ENCODE peak calls at places on chromosome 1, in seven cellular contexts. One of them, this sample, is unnamed.

GRCh38 chr1:47262787-47263413 is 30.9 kb upstream of the TAL1 start:
- DNase-seq in HS-5: no peak
- DNase-seq in PC-3: peak
- DNase-seq in epithelial cell of proximal tubule: no peak
- DNase-seq in fibroblast of mammary gland: peak
- DNase-seq in hepatocyte: peak
- DNase-seq in stromal cell of bone marrow: peak
- DNase-seq in this sample: peak

GRCh38 chr1:205570796-205571537 is 60.8 kb downstream of the ELK4 start:
- DNase-seq in PC-3: peak
- DNase-seq in HS-5: no peak
- DNase-seq in fibroblast of mammary gland: peak
- DNase-seq in hepatocyte: no peak
- DNase-seq in stromal cell of bone marrow: no peak
- DNase-seq in epithelial cell of proximal tubule: no peak
- DNase-seq in this sample: no peak

GRCh38 chr1:172671591-172671990 is 12.7 kb downstream of the FASLG start:
- DNase-seq in fibroblast of mammary gland: no peak
- DNase-seq in hepatocyte: peak
- DNase-seq in stromal cell of bone marrow: no peak
- DNase-seq in HS-5: no peak
- DNase-seq in epithelial cell of proximal tubule: peak
- DNase-seq in PC-3: peak
- DNase-seq in this sample: peak

GRCh38 chr1:26046313-26047031 is 554 bp upstream of the SLC30A2 start:
- DNase-seq in stromal cell of bone marrow: no peak
- DNase-seq in PC-3: no peak
- DNase-seq in HS-5: no peak
- DNase-seq in epithelial cell of proximal tubule: no peak
- DNase-seq in fibroblast of mammary gland: no peak
- DNase-seq in hepatocyte: no peak
- DNase-seq in this sample: no peak

GRCh38 chr1:111989531-111990025 is at the start of gene KCND3:
- DNase-seq in hepatocyte: peak
- DNase-seq in HS-5: no peak
- DNase-seq in epithelial cell of proximal tubule: no peak
- DNase-seq in stromal cell of bone marrow: peak
- DNase-seq in fibroblast of mammary gland: peak
- DNase-seq in PC-3: no peak
- DNase-seq in this sample: no peak

GRCh38 chr1:9593492-9594465 is 5.1 kb downstream of the TMEM201 start:
- DNase-seq in stromal cell of bone marrow: peak
- DNase-seq in fibroblast of mammary gland: peak
- DNase-seq in PC-3: peak
- DNase-seq in HS-5: no peak
- DNase-seq in hepatocyte: peak
- DNase-seq in epithelial cell of proximal tubule: no peak
- DNase-seq in this sample: peak

GRCh38 chr1:150552692-150553278 is 3.6 kb downstream of the ADAMTSL4 start:
- DNase-seq in PC-3: no peak
- DNase-seq in fibroblast of mammary gland: no peak
- DNase-seq in HS-5: no peak
- DNase-seq in stromal cell of bone marrow: no peak
- DNase-seq in epithelial cell of proximal tubule: no peak
- DNase-seq in hepatocyte: no peak
- DNase-seq in this sample: no peak

GRCh38 chr1:200558866-200559459 is 61.6 kb downstream of the KIF14 start:
- DNase-seq in PC-3: peak
- DNase-seq in hepatocyte: peak
- DNase-seq in epithelial cell of proximal tubule: peak
- DNase-seq in fibroblast of mammary gland: peak
- DNase-seq in stromal cell of bone marrow: peak
- DNase-seq in HS-5: peak
- DNase-seq in this sample: peak

GRCh38 chr1:178953538-178954207 is 72.0 kb upstream of the FAM20B start:
- DNase-seq in stromal cell of bone marrow: no peak
- DNase-seq in epithelial cell of proximal tubule: no peak
- DNase-seq in fibroblast of mammary gland: no peak
- DNase-seq in PC-3: no peak
- DNase-seq in HS-5: no peak
- DNase-seq in hepatocyte: no peak
- DNase-seq in this sample: no peak

GRCh38 chr1:91751281-91751680 is 134.7 kb downstream of the TGFBR3 start:
- DNase-seq in hepatocyte: peak
- DNase-seq in fibroblast of mammary gland: peak
- DNase-seq in HS-5: no peak
- DNase-seq in epithelial cell of proximal tubule: no peak
- DNase-seq in stromal cell of bone marrow: peak
- DNase-seq in PC-3: no peak
- DNase-seq in this sample: no peak

GRCh38 chr1:243473281-243474210 is 217.7 kb downstream of the SDCCAG8 start:
- DNase-seq in fibroblast of mammary gland: peak
- DNase-seq in hepatocyte: no peak
- DNase-seq in PC-3: no peak
- DNase-seq in stromal cell of bone marrow: no peak
- DNase-seq in HS-5: no peak
- DNase-seq in epithelial cell of proximal tubule: no peak
- DNase-seq in this sample: no peak

GRCh38 chr1:22582670-22583635 is 19.7 kb downstream of the EPHA8 start:
- DNase-seq in PC-3: no peak
- DNase-seq in stromal cell of bone marrow: no peak
- DNase-seq in HS-5: no peak
- DNase-seq in fibroblast of mammary gland: no peak
- DNase-seq in hepatocyte: no peak
- DNase-seq in epithelial cell of proximal tubule: no peak
- DNase-seq in this sample: no peak

GRCh38 chr1:21885236-21886037 is 51.7 kb downstream of the HSPG2 start:
- DNase-seq in PC-3: no peak
- DNase-seq in hepatocyte: no peak
- DNase-seq in HS-5: no peak
- DNase-seq in fibroblast of mammary gland: no peak
- DNase-seq in epithelial cell of proximal tubule: no peak
- DNase-seq in stromal cell of bone marrow: no peak
- DNase-seq in this sample: no peak

GRCh38 chr1:19067912-19068638 is 111.6 kb upstream of the IFFO2 start:
- DNase-seq in stromal cell of bone marrow: no peak
- DNase-seq in epithelial cell of proximal tubule: no peak
- DNase-seq in PC-3: no peak
- DNase-seq in HS-5: no peak
- DNase-seq in hepatocyte: no peak
- DNase-seq in fibroblast of mammary gland: no peak
- DNase-seq in this sample: no peak

This sample was measured in kidney epithelial cell.